ENCODE peak calls at places on chromosome 13, in six cellular contexts. One of them, this sample, is unnamed.

GRCh38 chr13:27182844-27183497 is 11.4 kb upstream of the USP12 start:
- DNase-seq in stimulated activated CD4-positive, alpha-beta T cell treated with anti-CD3 and anti-CD28 coated beads, Interleukin-1b, Interleukin-23, amount 100 ng/mL, for 1 hour: no peak
- DNase-seq in mesendoderm: peak
- DNase-seq in substantia nigra: no peak
- DNase-seq in stimulated activated CD8-positive, alpha-beta memory T cell treated with anti-CD3 and anti-CD28 coated beads, Interleukin-7, amount 100 ng/mL, for 4 hours: no peak
- DNase-seq in A172: peak
- DNase-seq in this sample: no peak

GRCh38 chr13:51419015-51419636 is 33.7 kb downstream of the INTS6 start:
- DNase-seq in stimulated activated CD4-positive, alpha-beta T cell treated with anti-CD3 and anti-CD28 coated beads, Interleukin-1b, Interleukin-23, amount 100 ng/mL, for 1 hour: no peak
- DNase-seq in mesendoderm: no peak
- DNase-seq in substantia nigra: no peak
- DNase-seq in stimulated activated CD8-positive, alpha-beta memory T cell treated with anti-CD3 and anti-CD28 coated beads, Interleukin-7, amount 100 ng/mL, for 4 hours: no peak
- DNase-seq in A172: no peak
- DNase-seq in this sample: no peak

GRCh38 chr13:57030671-57031070 is 110.0 kb upstream of the PRR20A start:
- DNase-seq in stimulated activated CD4-positive, alpha-beta T cell treated with anti-CD3 and anti-CD28 coated beads, Interleukin-1b, Interleukin-23, amount 100 ng/mL, for 1 hour: no peak
- DNase-seq in mesendoderm: no peak
- DNase-seq in substantia nigra: no peak
- DNase-seq in stimulated activated CD8-positive, alpha-beta memory T cell treated with anti-CD3 and anti-CD28 coated beads, Interleukin-7, amount 100 ng/mL, for 4 hours: no peak
- DNase-seq in A172: no peak
- DNase-seq in this sample: no peak

GRCh38 chr13:88926890-88927502 is 1255.8 kb downstream of the SLITRK5 start:
- DNase-seq in stimulated activated CD4-positive, alpha-beta T cell treated with anti-CD3 and anti-CD28 coated beads, Interleukin-1b, Interleukin-23, amount 100 ng/mL, for 1 hour: no peak
- DNase-seq in mesendoderm: no peak
- DNase-seq in substantia nigra: no peak
- DNase-seq in stimulated activated CD8-positive, alpha-beta memory T cell treated with anti-CD3 and anti-CD28 coated beads, Interleukin-7, amount 100 ng/mL, for 4 hours: no peak
- DNase-seq in A172: no peak
- DNase-seq in this sample: no peak

GRCh38 chr13:24341439-24341838 is 32.1 kb downstream of the C1QTNF9 start:
- DNase-seq in stimulated activated CD4-positive, alpha-beta T cell treated with anti-CD3 and anti-CD28 coated beads, Interleukin-1b, Interleukin-23, amount 100 ng/mL, for 1 hour: no peak
- DNase-seq in mesendoderm: no peak
- DNase-seq in substantia nigra: no peak
- DNase-seq in stimulated activated CD8-positive, alpha-beta memory T cell treated with anti-CD3 and anti-CD28 coated beads, Interleukin-7, amount 100 ng/mL, for 4 hours: no peak
- DNase-seq in A172: peak
- DNase-seq in this sample: no peak

GRCh38 chr13:113669871-113670341 is 2.9 kb downstream of the GRK1 start:
- DNase-seq in stimulated activated CD4-positive, alpha-beta T cell treated with anti-CD3 and anti-CD28 coated beads, Interleukin-1b, Interleukin-23, amount 100 ng/mL, for 1 hour: no peak
- DNase-seq in mesendoderm: no peak
- DNase-seq in substantia nigra: no peak
- DNase-seq in stimulated activated CD8-positive, alpha-beta memory T cell treated with anti-CD3 and anti-CD28 coated beads, Interleukin-7, amount 100 ng/mL, for 4 hours: no peak
- DNase-seq in A172: no peak
- DNase-seq in this sample: no peak

GRCh38 chr13:34159946-34160345 is 342.0 kb downstream of the RFC3 start:
- DNase-seq in stimulated activated CD4-positive, alpha-beta T cell treated with anti-CD3 and anti-CD28 coated beads, Interleukin-1b, Interleukin-23, amount 100 ng/mL, for 1 hour: no peak
- DNase-seq in mesendoderm: peak
- DNase-seq in substantia nigra: no peak
- DNase-seq in stimulated activated CD8-positive, alpha-beta memory T cell treated with anti-CD3 and anti-CD28 coated beads, Interleukin-7, amount 100 ng/mL, for 4 hours: no peak
- DNase-seq in A172: no peak
- DNase-seq in this sample: no peak

GRCh38 chr13:112768795-112769411 is 79.1 kb downstream of the ATP11A start:
- DNase-seq in stimulated activated CD4-positive, alpha-beta T cell treated with anti-CD3 and anti-CD28 coated beads, Interleukin-1b, Interleukin-23, amount 100 ng/mL, for 1 hour: no peak
- DNase-seq in mesendoderm: no peak
- DNase-seq in substantia nigra: no peak
- DNase-seq in stimulated activated CD8-positive, alpha-beta memory T cell treated with anti-CD3 and anti-CD28 coated beads, Interleukin-7, amount 100 ng/mL, for 4 hours: peak
- DNase-seq in A172: no peak
- DNase-seq in this sample: no peak

GRCh38 chr13:94415484-94415883 is 64.0 kb downstream of the DCT start:
- DNase-seq in stimulated activated CD4-positive, alpha-beta T cell treated with anti-CD3 and anti-CD28 coated beads, Interleukin-1b, Interleukin-23, amount 100 ng/mL, for 1 hour: no peak
- DNase-seq in mesendoderm: peak
- DNase-seq in substantia nigra: no peak
- DNase-seq in stimulated activated CD8-positive, alpha-beta memory T cell treated with anti-CD3 and anti-CD28 coated beads, Interleukin-7, amount 100 ng/mL, for 4 hours: no peak
- DNase-seq in A172: no peak
- DNase-seq in this sample: peak

GRCh38 chr13:113553541-113554332 is 30.8 kb upstream of the TFDP1 start:
- DNase-seq in stimulated activated CD4-positive, alpha-beta T cell treated with anti-CD3 and anti-CD28 coated beads, Interleukin-1b, Interleukin-23, amount 100 ng/mL, for 1 hour: no peak
- DNase-seq in mesendoderm: no peak
- DNase-seq in substantia nigra: no peak
- DNase-seq in stimulated activated CD8-positive, alpha-beta memory T cell treated with anti-CD3 and anti-CD28 coated beads, Interleukin-7, amount 100 ng/mL, for 4 hours: no peak
- DNase-seq in A172: no peak
- DNase-seq in this sample: no peak

GRCh38 chr13:76512676-76513277 is 373.4 kb downstream of the KCTD12 start:
- DNase-seq in stimulated activated CD4-positive, alpha-beta T cell treated with anti-CD3 and anti-CD28 coated beads, Interleukin-1b, Interleukin-23, amount 100 ng/mL, for 1 hour: no peak
- DNase-seq in mesendoderm: no peak
- DNase-seq in substantia nigra: no peak
- DNase-seq in stimulated activated CD8-positive, alpha-beta memory T cell treated with anti-CD3 and anti-CD28 coated beads, Interleukin-7, amount 100 ng/mL, for 4 hours: no peak
- DNase-seq in A172: peak
- DNase-seq in this sample: no peak